ENCODE peak calls at places on chromosomes 12 and 14, in ten cellular contexts. One of them, this sample, is unnamed.

GRCh38 chr14:61568572-61569011 is 126.7 kb upstream of the HIF1A start:
- DNase-seq in Calu3: peak
- DNase-seq in stimulated activated naive CD8-positive, alpha-beta T cell treated with anti-CD3 and anti-CD28 coated beads, Interleukin-15, Interleukin-2, amounts not matched to agents 100 U/mL and 50 U/mL, for 24 hours: peak
- DNase-seq in CD4-positive, alpha-beta T cell: peak
- DNase-seq in activated CD8-positive, alpha-beta memory T cell treated with anti-CD3 and anti-CD28 coated beads, Interleukin-2, amount 10 ng/mL, durations not matched to agents 7 days and 5 days: peak
- DNase-seq in uterus: no peak
- DNase-seq in LoVo: no peak
- DNase-seq in progenitor cell of endocrine pancreas: peak
- DNase-seq in NCI-H774: no peak
- DNase-seq in lung microvascular endothelial cell: no peak
- DNase-seq in this sample: no peak

GRCh38 chr12:89573081-89573810 is 47.4 kb upstream of the POC1B start:
- DNase-seq in CD4-positive, alpha-beta T cell: no peak
- DNase-seq in progenitor cell of endocrine pancreas: no peak
- DNase-seq in lung microvascular endothelial cell: no peak
- DNase-seq in uterus: no peak
- DNase-seq in NCI-H774: no peak
- DNase-seq in Calu3: no peak
- DNase-seq in LoVo: no peak
- DNase-seq in activated CD8-positive, alpha-beta memory T cell treated with anti-CD3 and anti-CD28 coated beads, Interleukin-2, amount 10 ng/mL, durations not matched to agents 7 days and 5 days: no peak
- DNase-seq in stimulated activated naive CD8-positive, alpha-beta T cell treated with anti-CD3 and anti-CD28 coated beads, Interleukin-15, Interleukin-2, amounts not matched to agents 100 U/mL and 50 U/mL, for 24 hours: no peak
- DNase-seq in this sample: no peak

GRCh38 chr12:120257041-120257821 is 8.3 kb downstream of the PXN start:
- DNase-seq in progenitor cell of endocrine pancreas: no peak
- DNase-seq in NCI-H774: no peak
- DNase-seq in lung microvascular endothelial cell: peak
- DNase-seq in stimulated activated naive CD8-positive, alpha-beta T cell treated with anti-CD3 and anti-CD28 coated beads, Interleukin-15, Interleukin-2, amounts not matched to agents 100 U/mL and 50 U/mL, for 24 hours: no peak
- DNase-seq in LoVo: no peak
- DNase-seq in uterus: peak
- DNase-seq in Calu3: peak
- DNase-seq in activated CD8-positive, alpha-beta memory T cell treated with anti-CD3 and anti-CD28 coated beads, Interleukin-2, amount 10 ng/mL, durations not matched to agents 7 days and 5 days: no peak
- DNase-seq in CD4-positive, alpha-beta T cell: no peak
- DNase-seq in this sample: no peak

GRCh38 chr12:48631071-48631470 is 51.0 kb downstream of the KANSL2 start:
- DNase-seq in CD4-positive, alpha-beta T cell: no peak
- DNase-seq in activated CD8-positive, alpha-beta memory T cell treated with anti-CD3 and anti-CD28 coated beads, Interleukin-2, amount 10 ng/mL, durations not matched to agents 7 days and 5 days: no peak
- DNase-seq in progenitor cell of endocrine pancreas: no peak
- DNase-seq in NCI-H774: no peak
- DNase-seq in lung microvascular endothelial cell: no peak
- DNase-seq in LoVo: no peak
- DNase-seq in stimulated activated naive CD8-positive, alpha-beta T cell treated with anti-CD3 and anti-CD28 coated beads, Interleukin-15, Interleukin-2, amounts not matched to agents 100 U/mL and 50 U/mL, for 24 hours: no peak
- DNase-seq in Calu3: no peak
- DNase-seq in uterus: no peak
- DNase-seq in this sample: no peak

GRCh38 chr14:95034806-95035205 is 122.5 kb downstream of the DICER1 start:
- DNase-seq in CD4-positive, alpha-beta T cell: no peak
- DNase-seq in activated CD8-positive, alpha-beta memory T cell treated with anti-CD3 and anti-CD28 coated beads, Interleukin-2, amount 10 ng/mL, durations not matched to agents 7 days and 5 days: no peak
- DNase-seq in uterus: no peak
- DNase-seq in Calu3: no peak
- DNase-seq in progenitor cell of endocrine pancreas: no peak
- DNase-seq in NCI-H774: no peak
- DNase-seq in LoVo: no peak
- DNase-seq in lung microvascular endothelial cell: no peak
- DNase-seq in stimulated activated naive CD8-positive, alpha-beta T cell treated with anti-CD3 and anti-CD28 coated beads, Interleukin-15, Interleukin-2, amounts not matched to agents 100 U/mL and 50 U/mL, for 24 hours: no peak
- DNase-seq in this sample: no peak

GRCh38 chr14:36818794-36819384 is 157.2 kb downstream of the PAX9 start:
- DNase-seq in LoVo: no peak
- DNase-seq in CD4-positive, alpha-beta T cell: no peak
- DNase-seq in Calu3: no peak
- DNase-seq in uterus: no peak
- DNase-seq in progenitor cell of endocrine pancreas: no peak
- DNase-seq in activated CD8-positive, alpha-beta memory T cell treated with anti-CD3 and anti-CD28 coated beads, Interleukin-2, amount 10 ng/mL, durations not matched to agents 7 days and 5 days: no peak
- DNase-seq in lung microvascular endothelial cell: no peak
- DNase-seq in NCI-H774: no peak
- DNase-seq in stimulated activated naive CD8-positive, alpha-beta T cell treated with anti-CD3 and anti-CD28 coated beads, Interleukin-15, Interleukin-2, amounts not matched to agents 100 U/mL and 50 U/mL, for 24 hours: no peak
- DNase-seq in this sample: no peak

GRCh38 chr14:30227871-30228270 is 300.2 kb upstream of the PRKD1 start:
- DNase-seq in activated CD8-positive, alpha-beta memory T cell treated with anti-CD3 and anti-CD28 coated beads, Interleukin-2, amount 10 ng/mL, durations not matched to agents 7 days and 5 days: no peak
- DNase-seq in lung microvascular endothelial cell: peak
- DNase-seq in CD4-positive, alpha-beta T cell: no peak
- DNase-seq in Calu3: peak
- DNase-seq in progenitor cell of endocrine pancreas: no peak
- DNase-seq in NCI-H774: no peak
- DNase-seq in stimulated activated naive CD8-positive, alpha-beta T cell treated with anti-CD3 and anti-CD28 coated beads, Interleukin-15, Interleukin-2, amounts not matched to agents 100 U/mL and 50 U/mL, for 24 hours: no peak
- DNase-seq in uterus: peak
- DNase-seq in LoVo: peak
- DNase-seq in this sample: no peak

GRCh38 chr12:132771126-132771838 is 9.7 kb upstream of the ANKLE2 start:
- DNase-seq in activated CD8-positive, alpha-beta memory T cell treated with anti-CD3 and anti-CD28 coated beads, Interleukin-2, amount 10 ng/mL, durations not matched to agents 7 days and 5 days: peak
- DNase-seq in CD4-positive, alpha-beta T cell: peak
- DNase-seq in progenitor cell of endocrine pancreas: no peak
- DNase-seq in stimulated activated naive CD8-positive, alpha-beta T cell treated with anti-CD3 and anti-CD28 coated beads, Interleukin-15, Interleukin-2, amounts not matched to agents 100 U/mL and 50 U/mL, for 24 hours: peak
- DNase-seq in NCI-H774: no peak
- DNase-seq in lung microvascular endothelial cell: no peak
- DNase-seq in LoVo: no peak
- DNase-seq in Calu3: no peak
- DNase-seq in uterus: no peak
- DNase-seq in this sample: no peak

GRCh38 chr12:58313091-58313855 is 371.9 kb downstream of the ATP23 start:
- DNase-seq in Calu3: no peak
- DNase-seq in progenitor cell of endocrine pancreas: no peak
- DNase-seq in stimulated activated naive CD8-positive, alpha-beta T cell treated with anti-CD3 and anti-CD28 coated beads, Interleukin-15, Interleukin-2, amounts not matched to agents 100 U/mL and 50 U/mL, for 24 hours: no peak
- DNase-seq in activated CD8-positive, alpha-beta memory T cell treated with anti-CD3 and anti-CD28 coated beads, Interleukin-2, amount 10 ng/mL, durations not matched to agents 7 days and 5 days: no peak
- DNase-seq in CD4-positive, alpha-beta T cell: no peak
- DNase-seq in NCI-H774: no peak
- DNase-seq in uterus: no peak
- DNase-seq in LoVo: no peak
- DNase-seq in lung microvascular endothelial cell: peak
- DNase-seq in this sample: no peak

GRCh38 chr14:47262801-47263200 is 412.6 kb downstream of the MDGA2 start:
- DNase-seq in activated CD8-positive, alpha-beta memory T cell treated with anti-CD3 and anti-CD28 coated beads, Interleukin-2, amount 10 ng/mL, durations not matched to agents 7 days and 5 days: no peak
- DNase-seq in CD4-positive, alpha-beta T cell: no peak
- DNase-seq in uterus: no peak
- DNase-seq in Calu3: no peak
- DNase-seq in lung microvascular endothelial cell: no peak
- DNase-seq in NCI-H774: no peak
- DNase-seq in progenitor cell of endocrine pancreas: no peak
- DNase-seq in stimulated activated naive CD8-positive, alpha-beta T cell treated with anti-CD3 and anti-CD28 coated beads, Interleukin-15, Interleukin-2, amounts not matched to agents 100 U/mL and 50 U/mL, for 24 hours: no peak
- DNase-seq in LoVo: no peak
- DNase-seq in this sample: no peak

GRCh38 chr12:39623919-39624318 is 4.3 kb upstream of the ABCD2 start:
- DNase-seq in stimulated activated naive CD8-positive, alpha-beta T cell treated with anti-CD3 and anti-CD28 coated beads, Interleukin-15, Interleukin-2, amounts not matched to agents 100 U/mL and 50 U/mL, for 24 hours: no peak
- DNase-seq in NCI-H774: no peak
- DNase-seq in activated CD8-positive, alpha-beta memory T cell treated with anti-CD3 and anti-CD28 coated beads, Interleukin-2, amount 10 ng/mL, durations not matched to agents 7 days and 5 days: no peak
- DNase-seq in Calu3: no peak
- DNase-seq in lung microvascular endothelial cell: no peak
- DNase-seq in progenitor cell of endocrine pancreas: no peak
- DNase-seq in LoVo: no peak
- DNase-seq in CD4-positive, alpha-beta T cell: no peak
- DNase-seq in uterus: no peak
- DNase-seq in this sample: no peak

GRCh38 chr14:35261774-35262173 is 30.4 kb upstream of the PSMA6 start:
- DNase-seq in NCI-H774: no peak
- DNase-seq in LoVo: no peak
- DNase-seq in progenitor cell of endocrine pancreas: no peak
- DNase-seq in stimulated activated naive CD8-positive, alpha-beta T cell treated with anti-CD3 and anti-CD28 coated beads, Interleukin-15, Interleukin-2, amounts not matched to agents 100 U/mL and 50 U/mL, for 24 hours: no peak
- DNase-seq in uterus: no peak
- DNase-seq in CD4-positive, alpha-beta T cell: no peak
- DNase-seq in Calu3: no peak
- DNase-seq in activated CD8-positive, alpha-beta memory T cell treated with anti-CD3 and anti-CD28 coated beads, Interleukin-2, amount 10 ng/mL, durations not matched to agents 7 days and 5 days: no peak
- DNase-seq in lung microvascular endothelial cell: peak
- DNase-seq in this sample: no peak

GRCh38 chr14:81018245-81018644 is 62.8 kb downstream of the TSHR start:
- DNase-seq in Calu3: no peak
- DNase-seq in activated CD8-positive, alpha-beta memory T cell treated with anti-CD3 and anti-CD28 coated beads, Interleukin-2, amount 10 ng/mL, durations not matched to agents 7 days and 5 days: no peak
- DNase-seq in lung microvascular endothelial cell: no peak
- DNase-seq in LoVo: no peak
- DNase-seq in CD4-positive, alpha-beta T cell: no peak
- DNase-seq in progenitor cell of endocrine pancreas: no peak
- DNase-seq in NCI-H774: no peak
- DNase-seq in uterus: no peak
- DNase-seq in stimulated activated naive CD8-positive, alpha-beta T cell treated with anti-CD3 and anti-CD28 coated beads, Interleukin-15, Interleukin-2, amounts not matched to agents 100 U/mL and 50 U/mL, for 24 hours: no peak
- DNase-seq in this sample: no peak

GRCh38 chr12:27900920-27901879 is 71.3 kb downstream of the PTHLH start:
- DNase-seq in uterus: no peak
- DNase-seq in activated CD8-positive, alpha-beta memory T cell treated with anti-CD3 and anti-CD28 coated beads, Interleukin-2, amount 10 ng/mL, durations not matched to agents 7 days and 5 days: no peak
- DNase-seq in NCI-H774: no peak
- DNase-seq in Calu3: no peak
- DNase-seq in lung microvascular endothelial cell: peak
- DNase-seq in LoVo: no peak
- DNase-seq in stimulated activated naive CD8-positive, alpha-beta T cell treated with anti-CD3 and anti-CD28 coated beads, Interleukin-15, Interleukin-2, amounts not matched to agents 100 U/mL and 50 U/mL, for 24 hours: no peak
- DNase-seq in progenitor cell of endocrine pancreas: no peak
- DNase-seq in CD4-positive, alpha-beta T cell: no peak
- DNase-seq in this sample: no peak

GRCh38 chr12:43309845-43310405 is 242.1 kb downstream of the ADAMTS20 start:
- DNase-seq in stimulated activated naive CD8-positive, alpha-beta T cell treated with anti-CD3 and anti-CD28 coated beads, Interleukin-15, Interleukin-2, amounts not matched to agents 100 U/mL and 50 U/mL, for 24 hours: no peak
- DNase-seq in Calu3: no peak
- DNase-seq in NCI-H774: no peak
- DNase-seq in progenitor cell of endocrine pancreas: no peak
- DNase-seq in CD4-positive, alpha-beta T cell: no peak
- DNase-seq in LoVo: no peak
- DNase-seq in lung microvascular endothelial cell: no peak
- DNase-seq in activated CD8-positive, alpha-beta memory T cell treated with anti-CD3 and anti-CD28 coated beads, Interleukin-2, amount 10 ng/mL, durations not matched to agents 7 days and 5 days: no peak
- DNase-seq in uterus: no peak
- DNase-seq in this sample: no peak

GRCh38 chr12:84079621-84080020 is 833.0 kb downstream of the SLC6A15 start:
- DNase-seq in activated CD8-positive, alpha-beta memory T cell treated with anti-CD3 and anti-CD28 coated beads, Interleukin-2, amount 10 ng/mL, durations not matched to agents 7 days and 5 days: no peak
- DNase-seq in LoVo: no peak
- DNase-seq in CD4-positive, alpha-beta T cell: no peak
- DNase-seq in NCI-H774: no peak
- DNase-seq in Calu3: no peak
- DNase-seq in stimulated activated naive CD8-positive, alpha-beta T cell treated with anti-CD3 and anti-CD28 coated beads, Interleukin-15, Interleukin-2, amounts not matched to agents 100 U/mL and 50 U/mL, for 24 hours: no peak
- DNase-seq in lung microvascular endothelial cell: no peak
- DNase-seq in progenitor cell of endocrine pancreas: no peak
- DNase-seq in uterus: no peak
- DNase-seq in this sample: no peak

GRCh38 chr12:64883264-64884163 is 59.1 kb downstream of the TBC1D30 start:
- DNase-seq in lung microvascular endothelial cell: no peak
- DNase-seq in stimulated activated naive CD8-positive, alpha-beta T cell treated with anti-CD3 and anti-CD28 coated beads, Interleukin-15, Interleukin-2, amounts not matched to agents 100 U/mL and 50 U/mL, for 24 hours: no peak
- DNase-seq in activated CD8-positive, alpha-beta memory T cell treated with anti-CD3 and anti-CD28 coated beads, Interleukin-2, amount 10 ng/mL, durations not matched to agents 7 days and 5 days: no peak
- DNase-seq in LoVo: no peak
- DNase-seq in NCI-H774: no peak
- DNase-seq in Calu3: no peak
- DNase-seq in CD4-positive, alpha-beta T cell: no peak
- DNase-seq in uterus: no peak
- DNase-seq in progenitor cell of endocrine pancreas: no peak
- DNase-seq in this sample: no peak

GRCh38 chr14:91899777-91900176 is 32.4 kb upstream of the TC2N start:
- DNase-seq in CD4-positive, alpha-beta T cell: no peak
- DNase-seq in lung microvascular endothelial cell: peak
- DNase-seq in activated CD8-positive, alpha-beta memory T cell treated with anti-CD3 and anti-CD28 coated beads, Interleukin-2, amount 10 ng/mL, durations not matched to agents 7 days and 5 days: no peak
- DNase-seq in Calu3: no peak
- DNase-seq in LoVo: no peak
- DNase-seq in uterus: no peak
- DNase-seq in NCI-H774: no peak
- DNase-seq in progenitor cell of endocrine pancreas: no peak
- DNase-seq in stimulated activated naive CD8-positive, alpha-beta T cell treated with anti-CD3 and anti-CD28 coated beads, Interleukin-15, Interleukin-2, amounts not matched to agents 100 U/mL and 50 U/mL, for 24 hours: no peak
- DNase-seq in this sample: no peak

This sample was measured in sciatic nerve.